ENCODE peak calls at places on chromosomes 6 and 20, in nine cellular contexts. W is transverse colon, V is PC-9, Q is psoas muscle, N is uterus, G is fibroblast of lung, F is fibroblast of the aortic adventitia, O is hepatocyte, I is PC-3. C is an unnamed sample.

GRCh38 chr6:24673625-24674024 is 6.7 kb downstream of the ACOT13 start:
- DNase-seq in W (no peak), V (no peak), Q (no peak), N (no peak), G (no peak), F (no peak), O (no peak), I (no peak), C (no peak)

GRCh38 chr6:98039876-98040605 is 757.0 kb upstream of the MMS22L start:
- DNase-seq in W (no peak), V (no peak), Q (no peak), N (no peak), G (peak), F (no peak), O (peak), I (peak), C (no peak)

GRCh38 chr20:62899633-62900051 is 26.7 kb downstream of the DIDO1 start:
- DNase-seq in W (peak), V (no peak), Q (no peak), N (no peak), G (no peak), F (no peak), O (peak), I (no peak), C (no peak)

GRCh38 chr6:138007014-138007472 is 100.2 kb downstream of the PERP start:
- DNase-seq in W (peak), V (peak), Q (no peak), N (no peak), G (peak), F (peak), O (peak), I (peak), C (no peak)

GRCh38 chr20:18066421-18067333 is 9.0 kb upstream of the OVOL2 start:
- DNase-seq in W (no peak), V (no peak), Q (no peak), N (no peak), G (no peak), F (no peak), O (no peak), I (peak), C (no peak)

GRCh38 chr20:43695571-43695970 is 28.7 kb downstream of the MYBL2 start:
- DNase-seq in W (no peak), V (peak), Q (no peak), N (no peak), G (no peak), F (no peak), O (no peak), I (no peak), C (no peak)

GRCh38 chr6:139627091-139627490 is 252.6 kb upstream of the CITED2 start:
- DNase-seq in W (no peak), V (no peak), Q (no peak), N (no peak), G (no peak), F (no peak), O (no peak), I (no peak), C (no peak)

GRCh38 chr20:63567382-63568169 is 6.5 kb downstream of the HELZ2 start:
- DNase-seq in W (peak), V (no peak), Q (peak), N (no peak), G (no peak), F (no peak), O (no peak), I (no peak), C (no peak)

GRCh38 chr6:80233262-80233661 is 126.8 kb downstream of the BCKDHB start:
- DNase-seq in W (no peak), V (no peak), Q (no peak), N (no peak), G (no peak), F (peak), O (no peak), I (no peak), C (no peak)

GRCh38 chr20:19943021-19943659 is 74.0 kb upstream of the NAA20 start:
- DNase-seq in W (no peak), V (no peak), Q (no peak), N (no peak), G (no peak), F (no peak), O (no peak), I (no peak), C (peak)

GRCh38 chr20:17674722-17675518 is 7.1 kb downstream of the RRBP1 start:
- DNase-seq in W (no peak), V (no peak), Q (no peak), N (no peak), G (peak), F (peak), O (no peak), I (no peak), C (no peak)

GRCh38 chr6:144471986-144472385 is 186.9 kb downstream of the UTRN start:
- DNase-seq in W (no peak), V (no peak), Q (no peak), N (no peak), G (no peak), F (peak), O (no peak), I (no peak), C (no peak)

GRCh38 chr6:3635482-3635881 is 116.0 kb downstream of the PXDC1 start:
- DNase-seq in W (no peak), V (no peak), Q (no peak), N (no peak), G (no peak), F (no peak), O (no peak), I (no peak), C (no peak)

GRCh38 chr20:55417797-55418196 is 587.5 kb downstream of the CBLN4 start:
- DNase-seq in W (no peak), V (no peak), Q (no peak), N (no peak), G (no peak), F (no peak), O (peak), I (no peak), C (no peak)

GRCh38 chr20:55415567-55416142 is 589.7 kb downstream of the CBLN4 start:
- DNase-seq in W (no peak), V (no peak), Q (no peak), N (no peak), G (no peak), F (no peak), O (peak), I (peak), C (peak)
- TF ChIP-seq CTCF in W (peak), V (peak), Q (no peak), N (peak), G (no peak), F (no peak), O (peak), I (peak), C (peak)

GRCh38 chr6:10384719-10385511 is 30.0 kb downstream of the TFAP2A start:
- DNase-seq in W (no peak), V (no peak), Q (no peak), N (no peak), G (no peak), F (no peak), O (no peak), I (no peak), C (no peak)

GRCh38 chr6:10382728-10383127 is 32.1 kb downstream of the TFAP2A start:
- DNase-seq in W (no peak), V (no peak), Q (no peak), N (no peak), G (no peak), F (no peak), O (no peak), I (no peak), C (no peak)

GRCh38 chr6:10383312-10384063 is 31.4 kb downstream of the TFAP2A start:
- DNase-seq in W (no peak), V (no peak), Q (peak), N (no peak), G (no peak), F (no peak), O (no peak), I (peak), C (no peak)

GRCh38 chr6:10384333-10384718 is 30.5 kb downstream of the TFAP2A start:
- DNase-seq in W (no peak), V (no peak), Q (no peak), N (no peak), G (no peak), F (no peak), O (no peak), I (no peak), C (no peak)

GRCh38 chr6:10384064-10384317 is 30.9 kb downstream of the TFAP2A start:
- DNase-seq in W (no peak), V (no peak), Q (no peak), N (no peak), G (no peak), F (no peak), O (no peak), I (no peak), C (no peak)
- H3K4me3 ChIP-seq in W (no peak), V (peak), Q (no peak), N (no peak), G (no peak), F (no peak), O (no peak), I (peak), C (no peak)

GRCh38 chr6:69791065-69791471 is 5.7 kb downstream of the LMBRD1 start:
- DNase-seq in W (no peak), V (no peak), Q (no peak), N (no peak), G (no peak), F (no peak), O (peak), I (no peak), C (no peak)

GRCh38 chr6:69796081-69796626 is 656 bp downstream of the LMBRD1 start:
- DNase-seq in W (peak), V (peak), Q (no peak), N (no peak), G (peak), F (peak), O (peak), I (peak), C (peak)

GRCh38 chr6:69796627-69797390 is at the start of gene LMBRD1:
- DNase-seq in W (peak), V (peak), Q (peak), N (peak), G (peak), F (peak), O (peak), I (peak), C (peak)

GRCh38 chr6:69792292-69792691 is 4.5 kb downstream of the LMBRD1 start:
- DNase-seq in W (no peak), V (no peak), Q (no peak), N (no peak), G (no peak), F (no peak), O (no peak), I (no peak), C (no peak)

DNA sequence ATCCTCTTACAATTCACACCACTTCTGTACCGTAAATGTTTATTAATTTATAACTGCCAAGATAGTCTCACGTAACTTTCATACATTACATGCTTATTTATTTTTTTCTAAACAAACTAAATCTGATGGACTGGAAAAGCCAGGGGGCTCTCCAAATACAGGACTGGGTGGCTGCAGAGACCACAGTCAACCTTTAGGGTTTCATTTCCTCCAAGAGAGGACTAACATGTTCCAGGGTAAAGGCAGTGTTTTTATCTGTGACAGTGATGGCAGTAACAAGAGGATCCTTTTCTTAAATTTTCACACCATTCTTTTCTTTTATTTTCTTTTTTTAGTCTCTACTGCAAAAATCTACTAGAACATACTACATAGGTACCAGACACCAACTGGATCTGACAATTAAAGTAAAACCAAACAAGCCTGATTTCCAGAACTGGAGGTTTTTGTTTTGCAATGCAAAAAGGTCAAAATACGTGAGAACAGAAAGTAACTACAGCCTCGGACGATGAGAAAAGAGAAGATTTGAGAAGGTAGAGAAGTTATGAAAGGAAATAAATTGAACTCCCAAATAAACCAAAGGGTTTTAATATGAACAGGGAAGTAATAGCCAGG is 1.2 kb downstream of the LMBRD1 start:
- DNase-seq in W (no peak), V (no peak), Q (no peak), N (no peak), G (peak), F (peak), O (peak), I (no peak), C (no peak)
- TF ChIP-seq CTCF in W (peak), V (no peak), Q (no peak), N (no peak), G (no peak), F (peak), O (no peak), I (no peak), C (no peak)

DNA sequence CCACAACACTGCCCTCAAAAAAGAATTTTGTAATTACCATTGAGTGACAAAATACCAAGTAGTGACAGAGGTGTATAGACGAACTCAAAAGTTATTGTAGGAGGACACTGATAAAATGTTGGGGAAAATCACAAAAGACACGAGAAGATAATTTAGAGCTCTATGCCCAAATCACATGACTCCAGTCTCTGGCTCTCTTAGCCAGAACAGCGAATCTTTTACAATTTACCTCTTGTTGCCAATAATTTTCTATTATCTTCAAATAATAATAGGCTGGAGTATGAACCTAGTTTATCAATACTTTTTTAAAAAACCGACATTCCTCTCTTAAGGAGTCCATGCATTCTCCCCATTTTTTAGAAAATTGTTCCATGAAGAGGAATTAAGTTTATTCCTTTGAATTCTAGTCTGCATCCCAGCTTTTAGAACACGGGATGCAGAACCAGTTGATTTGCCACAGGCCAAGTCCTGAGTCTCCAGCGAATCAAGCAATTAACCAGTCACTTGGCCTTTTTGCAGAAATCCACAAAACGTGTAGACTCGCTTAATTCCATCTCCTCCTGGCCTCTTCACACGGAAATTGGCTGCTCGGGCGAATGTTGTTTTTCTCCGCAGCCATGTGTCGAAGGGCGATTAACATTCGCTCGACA is 507 bp upstream of the RIPPLY2 start:
- DNase-seq in W (no peak), V (no peak), Q (no peak), N (no peak), G (no peak), F (no peak), O (no peak), I (no peak), C (no peak)
- H3K4me3 ChIP-seq in W (peak), V (no peak), Q (peak), N (peak), G (peak), F (peak), O (peak), I (no peak), C (no peak)

DNA sequence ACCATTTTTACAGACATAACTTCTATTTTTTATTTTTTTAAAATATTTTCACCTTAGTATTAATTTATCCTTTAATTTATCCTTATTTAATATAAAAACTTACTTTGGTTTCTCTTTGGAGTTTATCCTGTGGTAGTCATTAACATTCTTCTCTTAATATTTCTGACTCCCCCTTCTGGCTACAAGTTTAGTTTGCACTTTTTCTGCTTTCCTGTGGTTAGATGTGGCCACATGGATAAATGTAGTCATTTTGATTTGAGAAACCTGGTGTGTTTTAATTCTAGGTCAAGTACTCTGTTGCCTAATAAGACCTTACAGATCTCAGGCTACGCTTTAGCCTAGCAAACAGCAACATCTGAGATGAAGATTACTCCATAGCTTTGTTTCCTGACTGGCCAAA is 1187.5 kb downstream of the HACE1 start:
- DNase-seq in W (no peak), V (no peak), Q (no peak), N (no peak), G (no peak), F (no peak), O (peak), I (peak), C (no peak)
- TF ChIP-seq CTCF in W (no peak), V (peak), Q (no peak), N (no peak), G (no peak), F (no peak), O (peak), I (peak), C (peak)

DNA sequence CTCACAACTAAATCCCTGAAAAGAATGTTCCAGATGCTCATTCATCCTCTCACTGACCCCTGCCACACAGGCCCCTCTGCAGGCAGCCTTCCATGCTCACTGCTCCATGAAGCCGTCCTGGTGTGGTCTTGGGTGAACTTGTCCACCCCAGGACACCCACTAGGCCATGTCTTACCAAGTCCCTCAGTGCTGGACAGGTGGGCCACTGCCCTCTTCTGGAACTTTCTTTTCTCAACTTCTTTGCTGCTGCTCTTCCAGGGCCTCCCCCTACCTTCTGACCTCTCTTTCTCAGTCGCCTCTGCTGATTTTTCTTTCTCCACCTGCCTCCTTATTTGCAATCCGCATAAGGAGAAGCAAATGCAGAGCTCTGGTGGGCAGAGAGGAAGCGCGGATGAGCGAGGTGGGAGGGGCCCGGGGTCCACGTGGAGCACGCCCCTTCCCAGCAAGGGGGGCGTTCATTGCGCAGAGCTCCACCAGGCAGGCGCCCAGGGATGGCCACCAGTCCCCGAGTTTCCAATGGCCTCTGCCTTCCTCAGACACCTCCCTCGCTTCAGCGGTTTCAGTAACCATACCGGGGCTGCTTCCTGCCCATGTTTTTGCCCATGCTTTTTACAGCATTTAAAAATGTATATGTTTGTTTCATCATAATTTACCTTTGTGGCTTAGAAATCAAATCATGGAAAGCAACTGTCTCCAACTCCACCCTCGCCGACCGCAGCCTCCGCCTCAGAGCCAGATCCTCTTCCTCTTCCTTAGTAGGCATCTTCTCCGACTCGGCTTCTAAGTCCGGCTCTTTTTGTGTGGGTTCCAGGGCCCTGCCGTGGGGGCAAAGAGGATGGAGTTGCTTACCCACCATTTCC is 129.6 kb downstream of the ZDHHC14 start:
- DNase-seq in W (no peak), V (no peak), Q (no peak), N (no peak), G (no peak), F (no peak), O (no peak), I (no peak), C (no peak)
- H3K4me3 ChIP-seq in W (no peak), V (no peak), Q (no peak), N (no peak), G (no peak), F (no peak), O (no peak), I (no peak), C (no peak)

GRCh38 chr6:30790734-30791383 is 46.5 kb upstream of the IER3 start:
- DNase-seq in W (no peak), V (no peak), Q (no peak), N (no peak), G (no peak), F (no peak), O (no peak), I (no peak), C (no peak)
- TF ChIP-seq CTCF in W (no peak), V (no peak), Q (no peak), N (no peak), G (no peak), F (no peak), O (no peak), I (no peak), C (no peak)

DNA sequence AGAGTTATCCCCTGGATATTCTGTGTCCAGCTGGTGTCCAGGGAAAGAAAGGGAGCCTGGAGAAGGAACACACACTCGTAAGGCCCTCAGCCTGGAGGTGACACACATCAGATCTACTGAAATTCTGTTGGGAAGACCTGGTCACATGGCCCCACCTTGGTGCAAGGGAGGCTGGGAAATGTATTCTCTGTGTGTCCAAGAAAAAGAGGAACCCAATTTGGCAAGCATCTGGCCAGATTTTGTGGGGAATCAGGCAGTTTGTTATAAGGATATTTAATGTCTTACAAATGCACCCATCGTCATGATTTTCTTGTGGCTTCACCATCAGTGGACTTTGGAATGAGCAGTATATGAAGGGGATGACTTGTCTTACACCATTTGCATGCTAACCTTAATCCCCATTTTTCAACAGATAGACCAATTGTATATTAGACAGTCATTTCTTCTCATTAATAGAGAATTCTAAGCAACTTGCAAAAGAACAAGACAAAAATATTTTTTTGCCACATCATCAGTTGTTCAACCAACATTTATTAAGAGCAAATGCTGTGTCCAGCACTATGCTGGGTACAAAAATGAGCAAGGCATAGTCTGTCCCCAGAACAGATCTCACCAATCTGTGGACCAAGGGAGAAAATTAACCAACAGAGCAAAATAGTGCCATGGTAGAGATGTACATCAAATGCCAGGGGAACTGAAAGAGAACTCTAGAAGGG is 59.7 kb downstream of the ISM1 start:
- DNase-seq in W (no peak), V (no peak), Q (no peak), N (no peak), G (no peak), F (no peak), O (no peak), I (no peak), C (no peak)
- H3K4me3 ChIP-seq in W (no peak), V (no peak), Q (no peak), N (no peak), G (no peak), F (no peak), O (no peak), I (no peak), C (no peak)